ENCODE peak calls at places on chromosomes 4 and X, in nine cellular contexts. B is psoas muscle, Y is cardiac muscle cell, C is OCI-LY7, M is brain microvascular endothelial cell, S is lower lobe of right lung, I is GM23338, H is heart right ventricle, N is DND-41. X is an unnamed sample.

GRCh38 chrX:129998006-129998405 is 15.6 kb downstream of the BCORL1 start:
- DNase-seq in S (no peak), I (no peak), C (no peak), N (no peak), Y (no peak), B (no peak), M (no peak), H (no peak), X (no peak)

GRCh38 chr4:139844057-139844456 is 178.4 kb downstream of the MGST2 start:
- DNase-seq in N (no peak), S (no peak), B (no peak), M (no peak), Y (no peak), I (no peak), H (no peak), C (no peak), X (no peak)

GRCh38 chr4:85595796-85596559 is 121.0 kb downstream of the ARHGAP24 start:
- DNase-seq in I (no peak), N (no peak), B (no peak), C (no peak), M (no peak), H (no peak), S (no peak), Y (no peak), X (no peak)

GRCh38 chr4:43112139-43112538 is 219.6 kb downstream of the GRXCR1 start:
- DNase-seq in N (no peak), C (no peak), I (no peak), M (no peak), B (no peak), S (no peak), H (no peak), Y (no peak), X (no peak)

GRCh38 chr4:149574973-149575372 is 240.7 kb downstream of the IQCM start:
- DNase-seq in S (no peak), H (no peak), B (no peak), N (no peak), I (no peak), Y (no peak), M (no peak), C (no peak), X (peak; percentile 5)

GRCh38 chrX:154026136-154026806 is 6.6 kb upstream of the IRAK1 start:
- DNase-seq in C (no peak), Y (no peak), H (no peak), M (no peak), I (no peak), S (no peak), B (no peak), N (no peak), X (no peak)

GRCh38 chr4:56575820-56576429 is 70.3 kb downstream of the ARL9 start:
- DNase-seq in H (no peak), Y (peak; percentile 32), C (peak; percentile 39), N (no peak), M (no peak), S (no peak), B (no peak), I (peak; percentile 41), X (peak; percentile 9)

GRCh38 chr4:821631-822030 is 4.3 kb downstream of the CPLX1 start:
- DNase-seq in N (no peak), Y (no peak), M (no peak), B (peak; percentile 38), S (no peak), C (no peak), I (no peak), H (no peak), X (no peak)

GRCh38 chr4:77819409-77819835 is 254 bp upstream of the CNOT6L start:
- DNase-seq in Y (peak; percentile 61), S (no peak), I (peak; percentile 13), M (no peak), B (no peak), C (peak; percentile 75), N (no peak), H (peak; percentile 80), X (no peak)

GRCh38 chr4:110012917-110013316 is 100.2 kb downstream of the EGF start:
- DNase-seq in N (no peak), B (no peak), H (no peak), M (no peak), C (no peak), S (no peak), I (no peak), Y (no peak), X (no peak)

GRCh38 chr4:80301884-80302283 is 33.6 kb upstream of the CFAP299 start:
- DNase-seq in S (no peak), C (no peak), I (no peak), B (no peak), N (no peak), H (no peak), Y (no peak), M (no peak), X (no peak)

GRCh38 chr4:2076908-2077534 is 17.9 kb downstream of the NAT8L start:
- DNase-seq in I (no peak), H (no peak), B (no peak), Y (no peak), S (no peak), M (no peak), N (no peak), C (no peak), X (no peak)

GRCh38 chr4:25007608-25008007 is 23.1 kb downstream of the LGI2 start:
- DNase-seq in I (no peak), N (no peak), C (no peak), M (no peak), Y (no peak), S (peak; percentile 49), B (no peak), H (no peak), X (no peak)

DNA sequence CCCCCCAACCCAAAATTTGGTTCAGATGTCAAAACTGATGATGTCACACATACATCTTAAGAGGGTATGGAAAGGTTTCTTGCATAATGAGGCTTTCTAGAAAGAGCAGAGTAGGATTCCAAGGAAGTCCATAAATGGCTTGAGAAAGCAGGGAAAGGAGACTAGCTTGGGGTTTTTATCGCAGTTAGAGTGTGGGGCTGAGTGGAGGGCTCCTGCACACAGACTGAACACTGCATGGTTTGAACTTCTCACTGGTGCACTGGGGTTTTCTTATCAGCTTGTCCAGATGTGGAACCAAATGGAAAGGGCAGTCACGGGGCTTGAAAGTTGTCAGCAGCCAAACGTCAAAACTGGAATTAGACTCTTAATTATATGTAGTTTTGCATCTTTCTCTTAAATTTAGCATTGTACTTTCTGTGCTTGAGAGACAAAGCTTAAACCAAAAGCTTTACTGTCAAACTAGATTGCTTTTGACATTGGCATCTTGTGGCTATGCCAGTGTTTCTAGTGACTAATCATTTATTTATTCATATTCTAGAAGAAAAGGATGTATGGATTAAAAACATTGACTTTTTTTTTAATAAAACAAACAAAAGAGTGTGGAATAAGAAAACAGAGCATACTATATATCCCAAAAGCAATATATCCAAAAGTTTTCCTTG is 78.3 kb upstream of the STIM2 start:
- DNase-seq in Y (no peak), H (no peak), B (no peak), N (no peak), I (no peak), S (no peak), M (no peak), C (no peak), X (no peak)
- H3K4me3 ChIP-seq in Y (no peak overlapping the region), H (no peak overlapping the region), B (no peak overlapping the region), N (no peak overlapping the region), I (no peak overlapping the region), S (no peak overlapping the region), M (no peak overlapping the region), C (no peak overlapping the region), X (no peak overlapping the region)

GRCh38 chr4:87224036-87224923 is 3.9 kb upstream of the KLHL8 start:
- DNase-seq in I (no peak), M (no peak), S (no peak), B (no peak), Y (no peak), N (no peak), C (no peak), H (no peak), X (no peak)

GRCh38 chr4:87219648-87220093 is 747 bp downstream of the KLHL8 start:
- DNase-seq in S (peak; percentile 76), C (peak; percentile 52), B (peak; percentile 57), M (peak; percentile 38), I (peak; percentile 60), H (peak; percentile 42), N (peak; percentile 68), Y (peak; percentile 51), X (peak; percentile 69)

GRCh38 chr4:87216469-87216868 is 3.9 kb downstream of the KLHL8 start:
- DNase-seq in N (no peak), B (no peak), S (no peak), H (no peak), I (no peak), C (no peak), Y (no peak), M (no peak), X (no peak)

DNA sequence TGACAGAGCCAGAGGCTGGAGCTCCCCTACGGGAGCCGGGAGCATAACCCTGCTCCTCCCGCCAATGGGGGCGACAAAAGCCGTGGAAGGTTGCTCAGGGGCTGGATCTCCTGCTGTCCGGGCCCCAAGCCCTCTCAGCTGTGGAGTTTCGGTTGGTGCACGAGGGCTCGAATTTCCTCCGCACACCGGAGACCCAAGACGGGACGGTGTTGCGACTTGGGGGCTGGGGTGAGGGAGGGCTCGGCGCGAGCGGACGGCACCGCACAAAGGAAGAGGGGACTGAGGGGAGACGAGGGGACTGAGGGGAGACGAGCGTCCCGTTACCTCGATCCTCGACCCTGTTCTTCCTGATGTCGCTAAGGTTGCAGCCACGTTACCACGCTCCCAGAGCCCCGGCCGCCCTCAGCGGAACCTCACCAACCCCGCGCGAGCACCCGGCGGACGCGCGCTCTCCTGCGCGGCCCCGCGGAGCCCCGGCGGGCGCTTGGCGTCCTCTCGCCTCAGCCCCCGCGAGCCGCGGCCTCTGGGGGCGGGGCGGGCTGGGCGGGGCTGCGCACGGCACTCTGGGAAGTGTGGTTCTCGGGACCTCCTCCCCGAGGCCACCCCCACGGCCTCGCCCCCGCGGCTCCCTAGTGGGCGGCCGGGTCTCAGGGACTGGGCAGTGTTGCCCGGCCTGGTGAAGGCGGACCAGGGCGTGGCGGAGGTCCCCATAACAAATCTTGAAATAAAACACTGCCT is at the start of gene KLHL8:
- DNase-seq in Y (peak; percentile 90), H (peak; percentile 90), N (peak; percentile 89), S (peak; percentile 90), B (peak; percentile 92), I (peak; percentile 88), C (peak; percentile 90), M (peak; percentile 77), X (peak; percentile 94)
- TF ChIP-seq CTCF in Y (peak; percentile 1), H (no peak), N (peak; percentile 41), S (peak; percentile 4), B (no peak), I (no peak), C (peak; percentile 35), M (peak; percentile 48), X (no peak)

DNA sequence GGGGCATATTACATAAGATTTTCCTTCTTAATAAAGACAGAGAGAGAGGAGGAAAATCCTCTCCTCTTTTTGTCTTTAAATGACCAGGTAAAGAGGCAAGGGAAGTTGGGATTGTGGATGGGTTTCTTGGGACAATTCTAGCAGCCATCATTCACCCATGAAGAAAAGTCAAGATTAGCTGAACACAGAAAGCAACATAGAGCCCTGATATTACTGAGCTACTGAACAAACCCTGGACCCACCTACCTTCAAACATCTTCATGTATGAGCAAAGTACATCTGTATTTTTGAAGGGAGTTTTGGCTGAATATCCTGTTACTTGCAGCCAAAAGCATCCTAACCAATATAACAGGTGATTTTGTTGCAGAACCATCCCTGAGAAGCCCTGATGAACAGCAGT is 2.5 kb downstream of the SLC9B2 start:
- DNase-seq in Y (no peak), N (no peak), H (no peak), S (no peak), M (no peak), B (no peak), C (peak; percentile 22), I (no peak), X (no peak)
- H3K4me3 ChIP-seq in Y (no peak overlapping the region), N (no peak overlapping the region), H (no peak overlapping the region), S (no peak overlapping the region), M (no peak overlapping the region), B (no peak overlapping the region), C (peak overlapping the region; percentile 79), I (no peak overlapping the region), X (peak overlapping the region; percentile 95)

GRCh38 chrX:110156167-110156754 is 153.3 kb downstream of the TMEM164 start:
- DNase-seq in B (no peak), C (peak; percentile 28), H (no peak), I (no peak), S (no peak), M (no peak), N (no peak), Y (peak; percentile 21), X (no peak)
- TF ChIP-seq CTCF in B (peak; percentile 44), C (peak; percentile 73), H (peak; percentile 62), I (peak; percentile 50), S (peak; percentile 43), M (peak; percentile 33), N (peak; percentile 51), Y (peak; percentile 33), X (peak; percentile 24)

X was measured in GM12865.